ENCODE peak calls at places on chromosomes 11 and 22, in nine cellular contexts. K, V, J, A, H, O, Y, U and Z are unnamed samples.

GRCh38 chr22:41001722-41002122 is 50.5 kb downstream of the RBX1 start:
- DNase-seq in K (no peak), V (no peak), J (peak; percentile 46), A (no peak), H (peak; percentile 61), O (no peak), Y (peak; percentile 63), U (peak; percentile 19), Z (no peak)

GRCh38 chr22:36979016-36979415 is 40.2 kb downstream of the TST start:
- DNase-seq in K (no peak), V (no peak), J (no peak), A (no peak), H (no peak), O (no peak), Y (no peak), U (no peak), Z (no peak)

GRCh38 chr11:116379185-116379828 is 393.5 kb downstream of the BUD13 start:
- DNase-seq in K (no peak), V (no peak), J (peak; percentile 23), A (no peak), H (peak; percentile 9), O (no peak), Y (peak; percentile 17), U (peak; percentile 2), Z (peak; percentile 84)

GRCh38 chr11:121418625-121419114 is 33.4 kb upstream of the SORL1 start:
- DNase-seq in K (peak; percentile 63), V (no peak), J (peak; percentile 12), A (peak; percentile 96), H (peak; percentile 33), O (no peak), Y (no peak), U (no peak), Z (no peak)

GRCh38 chr11:72716291-72716690 is 35.9 kb downstream of the ARAP1 start:
- DNase-seq in K (no peak), V (no peak), J (no peak), A (no peak), H (no peak), O (no peak), Y (peak; percentile 22), U (no peak), Z (no peak)

GRCh38 chr22:26656896-26657851 is at the start of gene MIAT:
- DNase-seq in K (peak; percentile 84), V (peak; percentile 67), J (no peak), A (no peak), H (no peak), O (peak; percentile 34), Y (peak; percentile 48), U (peak; percentile 30), Z (peak; percentile 38)

GRCh38 chr11:40241524-40242037 is 1217.9 kb downstream of the LRRC4C start:
- DNase-seq in K (no peak), V (no peak), J (peak; percentile 8), A (no peak), H (peak; percentile 5), O (no peak), Y (peak; percentile 95), U (no peak), Z (no peak)

GRCh38 chr11:2213384-2213842 is 41.8 kb upstream of the TH start:
- DNase-seq in K (peak; percentile 62), V (peak; percentile 60), J (no peak), A (peak; percentile 55), H (no peak), O (no peak), Y (no peak), U (no peak), Z (no peak)

GRCh38 chr22:46376096-46376495 is 40.6 kb downstream of the TRMU start:
- DNase-seq in K (no peak), V (no peak), J (no peak), A (no peak), H (no peak), O (no peak), Y (peak; percentile 18), U (no peak), Z (no peak)

GRCh38 chr11:19670030-19670761 is 42.4 kb upstream of the NAV2 start:
- DNase-seq in K (no peak), V (no peak), J (peak; percentile 41), A (no peak), H (peak; percentile 64), O (no peak), Y (peak; percentile 60), U (peak; percentile 28), Z (no peak)

GRCh38 chr22:39518996-39519680 is 1.2 kb upstream of the ATF4 start:
- DNase-seq in K (no peak), V (no peak), J (no peak), A (peak; percentile 57), H (no peak), O (peak; percentile 62), Y (peak; percentile 46), U (peak; percentile 65), Z (no peak)

GRCh38 chr11:108793611-108794010 is 128.7 kb downstream of the DDX10 start:
- DNase-seq in K (no peak), V (no peak), J (no peak), A (no peak), H (no peak), O (no peak), Y (no peak), U (no peak), Z (no peak)

GRCh38 chr22:38832005-38832978 is 11.5 kb downstream of the NPTXR start:
- DNase-seq in K (no peak), V (peak; percentile 56), J (no peak), A (no peak), H (no peak), O (no peak), Y (no peak), U (no peak), Z (no peak)

GRCh38 chr11:72838691-72839305 is 24.6 kb downstream of the ATG16L2 start:
- DNase-seq in K (no peak), V (no peak), J (no peak), A (no peak), H (peak; percentile 65), O (no peak), Y (peak; percentile 61), U (no peak), Z (no peak)

GRCh38 chr11:68889948-68890446 is 13.6 kb downstream of the MRPL21 start:
- DNase-seq in K (no peak), V (no peak), J (peak; percentile 84), A (no peak), H (no peak), O (peak; percentile 31), Y (peak; percentile 57), U (peak; percentile 96), Z (peak; percentile 24)

GRCh38 chr22:23970816-23971482 is 3.3 kb downstream of the DDT start:
- DNase-seq in K (peak; percentile 32), V (peak; percentile 57), J (no peak), A (no peak), H (no peak), O (no peak), Y (no peak), U (no peak), Z (no peak)

GRCh38 chr11:125082611-125083311 is 19.7 kb downstream of the SLC37A2 start:
- DNase-seq in K (no peak), V (no peak), J (peak; percentile 59), A (no peak), H (peak; percentile 89), O (no peak), Y (peak; percentile 81), U (peak; percentile 83), Z (no peak)

GRCh38 chr22:49345896-49346295 is 481.8 kb downstream of the BRD1 start:
- DNase-seq in K (peak; percentile 22), V (peak; percentile 55), J (no peak), A (no peak), H (no peak), O (no peak), Y (no peak), U (no peak), Z (no peak)

GRCh38 chr11:77471520-77472234 is 2.2 kb downstream of the PAK1 start:
- DNase-seq in K (peak; percentile 63), V (no peak), J (no peak), A (peak; percentile 58), H (no peak), O (peak; percentile 46), Y (no peak), U (no peak), Z (peak; percentile 32)

GRCh38 chr22:42780070-42780540 is 59.4 kb upstream of the A4GALT start:
- DNase-seq in K (peak; percentile 78), V (no peak), J (peak; percentile 98), A (peak; percentile 74), H (peak; percentile 89), O (peak; percentile 88), Y (peak; percentile 91), U (peak; percentile 97), Z (peak; percentile 50)

GRCh38 chr11:2964782-2965181 is 27.3 kb downstream of the NAP1L4 start:
- DNase-seq in K (no peak), V (no peak), J (no peak), A (no peak), H (no peak), O (no peak), Y (no peak), U (no peak), Z (no peak)

GRCh38 chr11:126406368-126406767 is 50.9 kb downstream of the ST3GAL4 start:
- DNase-seq in K (no peak), V (no peak), J (no peak), A (no peak), H (no peak), O (no peak), Y (no peak), U (no peak), Z (no peak)

GRCh38 chr22:44360686-44361381 is 48.1 kb upstream of the SHISAL1 start:
- DNase-seq in K (no peak), V (peak; percentile 67), J (peak; percentile 88), A (no peak), H (peak; percentile 99), O (no peak), Y (peak; percentile 93), U (peak; percentile 55), Z (no peak)

GRCh38 chr22:22396741-22397291 is 111.7 kb downstream of the ZNF280B start:
- DNase-seq in K (no peak), V (no peak), J (no peak), A (no peak), H (no peak), O (no peak), Y (no peak), U (no peak), Z (no peak)
- TF ChIP-seq CTCF in K (no peak), V (no peak), J (no peak), A (no peak), H (no peak), O (no peak), Y (no peak), U (no peak), Z (no peak)

GRCh38 chr11:17405232-17406005 is 17.0 kb upstream of the KCNJ11 start:
- DNase-seq in K (peak; percentile 76), V (peak; percentile 88), J (peak; percentile 62), A (no peak), H (peak; percentile 64), O (no peak), Y (peak; percentile 24), U (peak; percentile 68), Z (no peak)
- TF ChIP-seq CTCF in K (no peak), V (peak; percentile 51), J (peak; percentile 43), A (no peak), H (no peak), O (no peak), Y (peak; percentile 8), U (peak; percentile 30), Z (no peak)

GRCh38 chr11:130427581-130428211 is 713 bp downstream of the ADAMTS8 start:
- DNase-seq in K (no peak), V (no peak), J (no peak), A (no peak), H (no peak), O (peak; percentile 70), Y (no peak), U (no peak), Z (peak; percentile 43)
- TF ChIP-seq CTCF in K (peak; percentile 9), V (peak; percentile 4), J (peak; percentile 18), A (no peak), H (no peak), O (peak; percentile 73), Y (peak; percentile 34), U (no peak), Z (peak; percentile 44)

GRCh38 chr11:25733777-25734176 is 598.2 kb upstream of the ANO3 start:
- DNase-seq in K (no peak), V (no peak), J (peak; percentile 34), A (no peak), H (peak; percentile 6), O (no peak), Y (no peak), U (no peak), Z (no peak)
- TF ChIP-seq CTCF in K (no peak), V (peak; percentile 19), J (no peak), A (no peak), H (no peak), O (no peak), Y (no peak), U (no peak), Z (peak; percentile 48)